ENCODE peak calls at places on chromosomes 13 and 19, in four cellular contexts. I is endothelial cell, J is MCF 10A, N is MM.1S. Z is an unnamed sample.

GRCh38 chr19:18156268-18156667 is 3.3 kb downstream of the PIK3R2 start:
- DNase-seq in N (no peak), I (no peak), J (no peak), Z (no peak)

GRCh38 chr19:44696939-44697669 is 1.8 kb upstream of the CEACAM16 start:
- DNase-seq in N (no peak), J (no peak), I (no peak), Z (no peak)

GRCh38 chr13:46641274-46642081 is 88.5 kb downstream of the LRCH1 start:
- DNase-seq in I (no peak), J (no peak), N (no peak), Z (peak)

GRCh38 chr13:60094385-60095088 is 69.2 kb downstream of the DIAPH3 start:
- DNase-seq in J (no peak), N (no peak), I (no peak), Z (no peak)

GRCh38 chr13:112105884-112106283 is 38.9 kb downstream of the SOX1 start:
- DNase-seq in I (no peak), N (no peak), J (no peak), Z (no peak)

GRCh38 chr13:45231722-45232121 is 30.9 kb upstream of the KCTD4 start:
- DNase-seq in N (no peak), J (no peak), I (no peak), Z (peak)

GRCh38 chr13:68234278-68234677 is 1004.1 kb upstream of the PCDH9 start:
- DNase-seq in I (no peak), N (no peak), J (peak), Z (no peak)

GRCh38 chr19:13315495-13315894 is 165.3 kb downstream of the IER2 start:
- DNase-seq in J (no peak), I (no peak), N (no peak), Z (no peak)

GRCh38 chr19:34393629-34394028 is 10.6 kb upstream of the PDCD2L start:
- DNase-seq in I (no peak), J (no peak), N (no peak), Z (no peak)

GRCh38 chr19:2883686-2884439 is 16.7 kb downstream of the ZNF556 start:
- DNase-seq in I (no peak), N (no peak), J (no peak), Z (peak)

DNA sequence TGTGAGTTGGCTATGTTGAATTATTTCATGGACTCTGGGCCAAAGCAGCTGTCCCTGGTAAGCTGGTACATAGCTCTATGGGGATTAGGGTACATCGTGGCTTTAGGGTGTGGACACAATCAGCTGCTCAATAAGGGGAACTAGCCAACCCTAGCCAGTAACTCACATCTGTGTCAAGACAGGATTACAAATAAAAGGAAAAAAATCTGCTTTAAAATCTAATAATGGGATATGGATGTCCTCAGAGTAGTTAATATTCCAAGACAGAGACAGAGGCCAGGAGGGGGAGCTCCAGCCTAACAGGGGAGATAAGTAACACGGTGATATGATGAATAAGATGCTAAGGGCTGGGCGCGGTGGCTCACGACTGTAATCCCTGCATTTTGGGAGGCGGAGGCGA is 21.1 kb upstream of the ZNF766 start:
- DNase-seq in I (peak), N (peak), J (peak), Z (peak)
- TF ChIP-seq CTCF in I (no peak), N (peak), J (peak), Z (peak)

DNA sequence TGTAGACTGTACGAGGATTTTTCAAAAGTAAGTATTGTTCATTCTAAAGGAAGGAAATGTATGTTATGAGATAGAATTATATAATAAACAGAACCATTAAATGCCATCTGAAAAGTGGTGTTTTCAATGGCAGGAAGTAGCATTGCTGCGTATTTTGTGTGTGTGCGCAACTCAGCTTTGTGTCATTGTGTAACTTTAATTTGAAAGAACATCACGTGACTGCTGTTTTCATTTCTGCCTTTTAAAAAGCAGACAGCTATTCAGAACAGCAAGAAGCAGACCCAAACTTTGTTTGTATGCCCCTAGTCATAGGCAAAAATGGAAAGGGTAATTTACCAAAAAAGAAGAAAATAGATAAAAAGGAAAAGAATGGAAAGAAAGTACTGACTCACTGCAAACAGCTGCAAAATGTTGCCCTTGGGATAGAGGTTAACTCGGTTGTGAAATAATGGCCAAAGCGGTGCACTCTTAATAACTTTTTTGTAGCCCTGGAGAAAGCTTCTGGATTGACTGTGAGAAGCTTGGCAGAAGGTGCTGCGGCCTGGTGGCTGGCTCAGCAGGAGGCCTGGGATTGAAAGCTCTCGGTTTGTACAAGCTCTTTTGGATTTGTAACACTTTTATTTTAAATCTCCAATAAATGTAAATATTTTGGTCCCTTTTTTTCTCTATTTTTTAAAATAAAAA is 97.3 kb downstream of the GGACT start:
- DNase-seq in I (no peak), J (peak), N (no peak), Z (peak)
- TF ChIP-seq CTCF in I (no peak), J (no peak), N (no peak), Z (peak)

DNA sequence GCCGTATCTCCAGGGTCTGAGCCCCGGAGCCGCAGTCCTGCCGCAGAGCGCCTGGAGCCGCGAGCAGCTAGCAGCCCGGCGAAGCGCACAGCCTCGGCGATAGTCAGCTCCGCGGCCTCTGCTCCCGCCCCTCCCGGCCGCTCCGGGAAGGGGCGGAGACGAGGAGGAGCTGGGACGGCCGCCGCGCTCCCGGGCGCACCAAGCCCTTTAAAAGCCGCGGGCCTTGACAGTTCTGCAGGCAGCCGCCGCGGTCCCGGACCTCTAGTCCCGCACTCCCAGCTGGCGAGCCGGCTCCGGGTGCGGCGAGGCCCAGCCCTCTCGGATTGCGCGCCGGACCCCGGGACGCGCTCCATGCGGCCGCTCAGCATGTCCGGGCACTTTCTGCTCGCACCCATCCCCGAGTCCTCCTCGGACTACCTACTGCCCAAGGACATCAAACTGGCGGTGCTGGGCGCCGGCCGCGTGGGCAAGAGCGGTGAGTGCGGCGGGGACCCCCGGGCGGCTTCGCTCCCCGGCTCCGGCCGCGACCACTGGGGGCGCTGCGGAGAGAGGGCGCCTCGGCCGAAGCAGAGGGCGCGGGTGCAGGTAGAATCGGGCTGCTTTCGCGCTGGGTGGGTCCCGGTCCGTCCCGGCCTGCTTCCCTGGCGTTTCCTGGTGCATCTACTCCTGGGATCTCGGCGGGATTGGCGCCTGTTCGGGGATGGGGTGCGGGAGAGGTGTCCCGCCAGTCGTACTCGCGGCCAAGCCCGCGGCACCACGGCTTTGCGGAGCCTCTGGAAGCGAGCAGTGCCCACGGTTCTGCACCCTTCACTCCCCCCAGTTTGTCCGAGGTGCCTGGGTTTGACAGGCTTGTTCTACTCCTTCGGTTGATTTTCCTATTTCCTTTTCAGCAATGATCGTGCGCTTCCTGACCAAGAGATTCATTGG is at the start of gene RASL11A:
- DNase-seq in N (peak), I (peak), J (peak), Z (peak)
- TF ChIP-seq CTCF in N (peak), I (peak), J (peak), Z (peak)

DNA sequence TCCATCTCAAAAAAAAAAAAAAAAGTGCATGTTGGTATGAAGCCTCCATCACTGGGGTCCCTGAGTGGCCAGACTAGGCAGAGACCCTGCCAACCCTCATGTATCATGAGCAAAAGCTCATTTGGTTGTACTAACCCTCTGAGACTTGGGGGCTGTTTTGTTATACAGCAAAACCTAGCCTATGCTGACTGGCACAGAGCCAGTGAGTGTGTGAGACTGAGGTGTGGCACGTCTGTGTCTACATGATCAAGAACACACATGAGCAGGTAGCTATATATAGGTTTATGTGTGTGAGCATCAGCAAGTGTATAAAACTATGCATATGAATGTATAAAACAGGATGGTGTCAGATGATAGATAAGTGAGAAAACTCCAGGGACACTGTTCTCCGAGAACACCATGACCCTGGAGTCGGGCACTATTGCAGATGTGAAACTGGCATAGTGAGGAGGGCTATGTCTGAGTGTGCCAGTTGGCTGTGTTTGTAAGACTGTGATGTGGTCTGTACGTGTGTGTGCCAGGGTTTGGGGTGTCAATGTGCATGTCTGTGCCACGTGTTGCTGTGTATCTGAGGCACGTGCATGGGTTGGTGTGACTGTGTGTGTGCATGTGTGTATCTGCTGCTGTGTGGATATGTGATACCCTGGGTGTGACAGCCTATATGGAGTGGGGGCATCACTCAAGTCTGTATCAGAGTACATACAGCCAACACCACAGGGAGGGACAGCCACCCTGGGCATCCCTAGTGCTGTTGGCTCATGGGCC is 44.5 kb downstream of the OLFM2 start:
- DNase-seq in I (no peak), J (no peak), N (no peak), Z (no peak)
- TF ChIP-seq CTCF in I (no peak), J (no peak), N (no peak), Z (no peak)

DNA sequence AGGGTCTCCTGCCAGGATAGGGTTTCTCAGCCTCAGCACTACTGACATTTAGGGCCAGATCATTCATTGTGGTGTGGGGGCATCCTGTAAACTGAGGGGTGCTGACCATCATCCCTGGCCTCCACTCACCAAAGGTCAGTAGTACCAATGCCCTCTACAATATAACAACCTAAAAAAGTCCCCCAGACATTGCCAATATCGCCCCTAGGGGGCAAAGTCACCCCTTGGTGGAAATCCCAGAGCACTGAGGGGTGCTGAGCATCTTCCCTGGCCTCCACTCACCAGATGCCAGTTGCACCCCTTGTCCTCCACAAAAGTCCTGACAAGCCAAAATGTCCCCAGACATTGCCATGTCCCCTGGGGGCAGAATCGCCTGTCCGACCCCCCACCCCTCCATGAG is 21.6 kb downstream of the CPAMD8 start:
- DNase-seq in I (no peak), J (no peak), N (no peak), Z (no peak)
- TF ChIP-seq CTCF in I (peak), J (no peak), N (no peak), Z (no peak)

GRCh38 chr19:1825909-1826556 is 14.0 kb upstream of the ATP8B3 start:
- DNase-seq in N (peak), I (peak), J (peak), Z (peak)
- TF ChIP-seq CTCF in N (peak), I (peak), J (peak), Z (peak)

GRCh38 chr13:40564342-40564997 is 102.0 kb downstream of the FOXO1 start:
- DNase-seq in J (no peak), N (no peak), I (no peak), Z (no peak)
- TF ChIP-seq CTCF in J (no peak), N (no peak), I (no peak), Z (peak)

GRCh38 chr13:22757530-22758120 is 423.2 kb upstream of the SGCG start:
- DNase-seq in N (no peak), I (no peak), J (no peak), Z (peak)
- TF ChIP-seq CTCF in N (peak), I (peak), J (peak), Z (peak)

DNA sequence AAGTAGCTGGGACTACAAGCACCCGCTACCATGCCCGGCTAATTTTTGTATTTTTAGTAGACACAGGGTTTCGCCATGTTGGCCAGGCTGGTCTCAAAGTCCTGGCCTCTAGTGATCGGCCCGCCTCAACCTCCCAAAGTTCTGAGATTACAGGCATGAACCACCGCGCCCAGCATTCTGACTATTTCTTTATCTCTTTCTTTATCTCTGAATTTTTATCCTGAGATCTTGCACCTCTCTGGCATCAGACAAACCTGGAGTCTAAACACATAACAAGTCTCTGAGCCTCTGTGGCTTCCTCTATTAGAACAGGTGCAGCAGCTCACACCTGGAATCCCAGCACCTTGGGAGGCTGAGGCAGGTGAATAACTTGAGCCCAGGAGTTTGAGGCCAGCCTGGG is 28.5 kb downstream of the ARHGEF18 start:
- DNase-seq in I (no peak), J (no peak), N (no peak), Z (no peak)
- TF ChIP-seq CTCF in I (no peak), J (no peak), N (no peak), Z (no peak)

Z was measured in fibroblast of the aortic adventitia.